ENCODE peak calls at places on chromosomes 1 and 21, in seven cellular contexts. Y, F, M, B, N, T and P are unnamed samples.

GRCh38 chr1:26877326-26877725 is 12.8 kb downstream of the GPN2 start:
- DNase-seq in Y (no peak), F (no peak), T (no peak), N (no peak), M (no peak), B (no peak), P (no peak)

GRCh38 chr1:27552911-27553420 is 51.0 kb downstream of the AHDC1 start:
- DNase-seq in T (no peak), M (no peak), Y (no peak), F (no peak), N (no peak), B (no peak), P (no peak)

GRCh38 chr1:60948486-60948885 is 133.9 kb upstream of the NFIA start:
- DNase-seq in N (no peak), B (no peak), T (no peak), F (no peak), Y (no peak), M (no peak), P (no peak)

GRCh38 chr1:174017231-174017970 is 4.8 kb downstream of the RC3H1 start:
- DNase-seq in T (no peak), M (no peak), Y (no peak), B (no peak), N (peak; percentile 47), F (no peak), P (no peak)

GRCh38 chr1:154988053-154988954 is 5.1 kb upstream of the LENEP start:
- DNase-seq in F (no peak), Y (no peak), N (no peak), B (no peak), M (no peak), T (no peak), P (no peak)

GRCh38 chr21:16709866-16710550 is 802.8 kb upstream of the CXADR start:
- DNase-seq in Y (no peak), M (peak; percentile 68), N (peak; percentile 75), B (peak; percentile 20), F (no peak), T (no peak), P (peak; percentile 24)

GRCh38 chr1:35202048-35202719 is 9.2 kb upstream of the SFPQ start:
- DNase-seq in M (peak; percentile 70), N (peak; percentile 81), F (peak; percentile 61), T (peak; percentile 76), B (peak; percentile 59), Y (peak; percentile 90), P (peak; percentile 83)

GRCh38 chr1:44288883-44289282 is 66.2 kb downstream of the ERI3 start:
- DNase-seq in Y (no peak), F (no peak), M (no peak), N (no peak), B (no peak), T (no peak), P (no peak)

GRCh38 chr1:184296466-184297243 is 90.2 kb upstream of the C1orf21 start:
- DNase-seq in B (peak; percentile 63), T (peak; percentile 88), Y (peak; percentile 98), F (peak; percentile 57), N (peak; percentile 94), M (peak; percentile 87), P (peak; percentile 99)

GRCh38 chr1:43924516-43924915 is 9.1 kb upstream of the ARTN start:
- DNase-seq in N (no peak), M (no peak), T (no peak), F (no peak), B (no peak), Y (no peak), P (no peak)

GRCh38 chr1:200029624-200030074 is 2.1 kb downstream of the NR5A2 start:
- DNase-seq in B (no peak), N (no peak), Y (no peak), M (no peak), T (no peak), F (no peak), P (no peak)

GRCh38 chr1:2179283-2180013 is 15.1 kb downstream of the FAAP20 start:
- DNase-seq in M (no peak), Y (peak; percentile 50), B (no peak), N (no peak), T (no peak), F (no peak), P (no peak)

DNA sequence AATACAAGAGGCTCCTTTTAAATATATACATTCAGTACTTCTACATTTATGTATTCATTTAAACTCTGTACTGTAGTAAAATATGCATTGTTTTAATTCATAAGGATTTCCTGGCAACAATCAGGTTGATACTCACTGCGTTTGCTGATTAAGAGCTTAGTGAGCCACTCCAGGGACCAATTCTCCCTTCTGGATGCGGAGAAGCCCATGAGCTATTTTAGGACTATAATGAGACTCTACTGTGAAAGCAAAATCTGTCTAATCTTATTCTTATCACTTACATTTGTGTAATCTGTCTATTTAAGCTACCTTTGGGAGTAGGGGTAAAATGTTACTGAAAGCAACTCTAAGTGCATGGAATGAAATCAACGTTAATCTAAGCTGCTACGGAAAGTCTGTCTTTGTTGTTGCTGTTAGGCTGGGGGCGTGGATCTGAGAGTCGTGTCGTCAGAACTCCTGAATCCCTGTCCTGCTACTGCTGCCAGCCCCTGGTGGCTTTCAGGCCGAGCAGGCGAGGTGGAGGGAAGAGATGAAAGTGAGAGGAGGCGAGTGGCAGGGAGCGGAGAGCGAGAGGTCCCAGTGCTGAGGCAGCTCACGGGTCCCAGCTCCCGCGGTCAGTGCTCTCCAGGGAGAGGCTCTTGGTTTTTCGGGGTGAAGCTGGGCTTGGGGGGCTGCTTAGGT is 53.7 kb downstream of the COQ8A start:
- DNase-seq in N (no peak), Y (peak; percentile 21), F (no peak), M (no peak), T (no peak), B (no peak), P (no peak)
- H3K4me3 ChIP-seq in N (no peak overlapping the region), Y (no peak overlapping the region), F (no peak overlapping the region), M (no peak overlapping the region), T (no peak overlapping the region), B (no peak overlapping the region), P (no peak overlapping the region)

DNA sequence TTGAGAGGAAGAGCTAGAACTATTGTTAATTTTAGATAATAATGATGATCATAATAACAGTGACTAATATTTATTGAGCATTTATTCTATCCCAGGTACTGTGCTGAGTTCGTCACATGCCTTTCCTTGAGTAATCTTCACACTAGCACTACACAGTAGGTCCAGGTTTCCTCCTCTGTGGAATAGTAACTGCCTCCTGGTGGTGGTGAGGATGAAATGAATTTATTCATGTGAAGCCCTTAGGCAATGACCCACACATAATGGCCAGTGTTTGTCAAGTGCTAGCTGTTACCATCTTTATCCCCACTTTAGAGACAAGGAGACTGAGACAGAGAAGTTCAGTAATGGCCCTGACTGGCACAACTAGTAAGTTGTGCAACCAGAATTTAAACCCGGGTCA is 5.9 kb downstream of the NIPAL3 start:
- DNase-seq in F (no peak), B (no peak), M (no peak), T (no peak), Y (no peak), N (no peak), P (no peak)
- TF ChIP-seq CTCF in F (no peak), B (no peak), M (no peak), T (no peak), Y (peak; percentile 15), N (no peak), P (peak; percentile 29)

GRCh38 chr1:66342707-66343106 is 191.2 kb upstream of the SGIP1 start:
- DNase-seq in Y (no peak), B (no peak), F (no peak), M (no peak), T (no peak), N (no peak), P (no peak)

GRCh38 chr1:66341446-66342089 is 192.4 kb upstream of the SGIP1 start:
- DNase-seq in N (no peak), Y (no peak), T (no peak), F (no peak), M (no peak), B (no peak), P (no peak)

GRCh38 chr1:66336641-66336991 is 197.3 kb upstream of the SGIP1 start:
- DNase-seq in Y (no peak), N (no peak), F (no peak), T (no peak), B (no peak), M (no peak), P (no peak)

GRCh38 chr1:66337249-66337648 is 196.7 kb upstream of the SGIP1 start:
- DNase-seq in M (no peak), Y (no peak), F (no peak), N (no peak), B (no peak), T (no peak), P (no peak)

DNA sequence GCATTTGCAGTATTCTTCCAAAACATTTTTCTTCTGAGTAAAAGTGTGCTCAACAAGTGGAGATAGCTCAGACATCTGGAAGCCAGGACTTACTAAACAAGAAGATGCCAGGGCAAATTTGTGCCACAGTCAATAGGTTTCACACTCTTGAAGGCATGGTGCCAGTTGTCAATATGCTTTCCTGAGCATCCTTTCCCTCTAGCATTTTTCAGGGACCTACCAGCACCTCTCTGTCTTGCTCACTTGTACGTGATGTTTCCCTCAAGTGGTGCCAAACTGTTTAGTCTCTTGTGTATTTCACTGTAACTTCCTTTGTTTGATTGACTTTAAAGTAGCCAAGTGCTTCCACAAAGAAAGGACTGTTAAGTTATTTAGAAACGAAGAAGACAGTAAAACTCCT is 194.0 kb upstream of the SGIP1 start:
- DNase-seq in F (no peak), N (peak; percentile 49), Y (peak; percentile 64), B (no peak), M (no peak), T (no peak), P (no peak)
- H3K4me3 ChIP-seq in F (no peak overlapping the region), N (peak overlapping the region; percentile 18), Y (no peak overlapping the region), B (no peak overlapping the region), M (no peak overlapping the region), T (no peak overlapping the region), P (no peak overlapping the region)

GRCh38 chr1:204716687-204717086 is 31.1 kb upstream of the LRRN2 start:
- DNase-seq in T (no peak), Y (no peak), B (no peak), N (no peak), M (no peak), F (no peak), P (no peak)

GRCh38 chr1:204725821-204726448 is 40.4 kb upstream of the LRRN2 start:
- DNase-seq in Y (no peak), T (no peak), B (no peak), M (no peak), N (no peak), F (no peak), P (no peak)

GRCh38 chr1:204723131-204723787 is 37.7 kb upstream of the LRRN2 start:
- DNase-seq in F (no peak), Y (no peak), N (no peak), B (no peak), T (no peak), M (no peak), P (no peak)

GRCh38 chr1:204726478-204726877 is 40.9 kb upstream of the LRRN2 start:
- DNase-seq in N (peak; percentile 4), T (peak; percentile 46), B (no peak), F (no peak), M (peak; percentile 7), Y (no peak), P (peak; percentile 22)

DNA sequence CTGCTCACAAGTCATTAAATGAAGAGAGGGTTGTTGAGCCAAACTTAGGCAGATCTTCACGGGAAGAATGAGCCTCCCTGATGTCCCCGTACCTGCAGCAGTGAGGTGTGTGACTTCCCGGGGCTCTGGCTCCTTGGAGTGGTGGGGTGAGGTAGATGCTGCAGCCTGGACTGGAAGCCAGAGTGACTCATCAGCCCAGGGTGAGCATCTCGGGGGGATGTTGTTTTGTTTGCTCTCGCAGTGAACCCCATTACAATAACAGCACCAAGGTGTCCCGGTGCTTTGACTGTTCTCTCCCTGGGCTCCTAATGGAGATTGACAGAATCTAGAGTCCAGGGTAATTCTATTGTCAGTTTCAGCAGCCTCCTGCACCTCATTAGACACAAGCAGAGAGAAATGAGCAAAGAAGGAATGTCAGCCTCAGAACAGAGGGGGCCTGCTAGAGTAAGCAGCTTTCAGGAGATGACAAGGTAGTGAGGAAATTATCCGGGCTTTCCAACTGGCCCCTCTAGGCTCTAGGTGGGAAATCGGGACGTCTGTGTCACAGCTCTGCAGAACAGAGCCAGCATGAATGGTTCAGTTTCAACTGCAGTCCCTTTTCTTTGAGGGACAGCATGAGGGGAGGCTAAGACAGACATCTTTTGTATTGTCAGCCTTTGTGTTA is 36.0 kb upstream of the LRRN2 start:
- DNase-seq in N (no peak), B (no peak), Y (no peak), T (no peak), F (no peak), M (no peak), P (no peak)
- TF ChIP-seq CTCF in N (no peak), B (no peak), Y (no peak), T (no peak), F (no peak), M (no peak), P (no peak)